ENCODE peak calls at places on chromosomes 13 and 19, in ten cellular contexts. X is effector CD4-positive, alpha-beta T cell; S is stimulated activated effector memory CD8-positive, alpha-beta T cell treated with anti-CD3 and anti-CD28 coated beads, Interleukin-12 subunit alpha, Interleukin-12 subunit beta, amount 100 ng/mL, for 72 hours; J is amygdala; B is heart left ventricle; R is DMS 273 treated with DMSO at 0.1 percent for 48 hours; H is NCI-H1417 treated with DMSO at 0.1 percent for 48 hours; K is head of caudate nucleus; V is stimulated activated CD4-positive, alpha-beta T cell treated with anti-CD3 and anti-CD28 coated beads, Interleukin-4, amount 100 ng/mL, for 24 hours; U is GM20000. C is an unnamed sample.

GRCh38 chr13:99312493-99312883 is 5.3 kb upstream of the GPR183 start:
- DNase-seq in X (no peak), S (no peak), J (peak), B (peak), R (no peak), H (no peak), K (peak), V (no peak), U (no peak), C (peak)

GRCh38 chr13:76000131-76000530 is 364.0 kb downstream of the LMO7 start:
- DNase-seq in X (no peak), S (no peak), J (no peak), B (no peak), R (no peak), H (no peak), K (no peak), V (no peak), U (no peak), C (no peak)

GRCh38 chr19:2338055-2338615 is 9.7 kb downstream of the SPPL2B start:
- DNase-seq in X (no peak), S (no peak), J (no peak), B (no peak), R (no peak), H (no peak), K (no peak), V (no peak), U (no peak), C (no peak)

GRCh38 chr13:60627071-60627686 is 230.2 kb downstream of the TDRD3 start:
- DNase-seq in X (no peak), S (no peak), J (no peak), B (no peak), R (no peak), H (no peak), K (no peak), V (no peak), U (peak), C (no peak)

GRCh38 chr13:114108141-114108761 is 24.2 kb downstream of the RASA3 start:
- DNase-seq in X (no peak), S (no peak), J (no peak), B (peak), R (no peak), H (no peak), K (peak), V (no peak), U (no peak), C (no peak)

GRCh38 chr19:42360787-42361544 is 29.1 kb downstream of the CNFN start:
- DNase-seq in X (no peak), S (no peak), J (no peak), B (no peak), R (no peak), H (no peak), K (no peak), V (no peak), U (no peak), C (no peak)

GRCh38 chr19:11265785-11266236 is 3.5 kb upstream of the DOCK6 start:
- DNase-seq in X (no peak), S (no peak), J (no peak), B (no peak), R (no peak), H (no peak), K (no peak), V (no peak), U (no peak), C (no peak)

GRCh38 chr13:39685652-39686051 is 30.2 kb downstream of the COG6 start:
- DNase-seq in X (no peak), S (no peak), J (no peak), B (no peak), R (no peak), H (no peak), K (no peak), V (no peak), U (no peak), C (no peak)

GRCh38 chr13:21445759-21446158 is 13.3 kb downstream of the ZDHHC20 start:
- DNase-seq in X (no peak), S (no peak), J (no peak), B (no peak), R (no peak), H (no peak), K (no peak), V (no peak), U (no peak), C (no peak)

C was measured in hippocampal formation.